ENCODE peak calls at places on chromosomes 5 and 9, in ten cellular contexts. L is AG09319; D is CD8-positive, alpha-beta T cell; R is GM06990; P is body of pancreas; E is fibroblast of the aortic adventitia; N is sigmoid colon; U is astrocyte of the cerebellum; G is bronchial epithelial cell; M is HepG2. S is an unnamed sample.

GRCh38 chr9:70263421-70263820 is 4.6 kb downstream of the SMC5 start:
- DNase-seq in G (peak), P (no peak), U (peak), N (no peak), R (no peak), D (no peak), L (no peak), E (no peak), M (no peak), S (no peak)

GRCh38 chr9:134024828-134025605 is at the start of gene BRD3OS:
- DNase-seq in G (peak), R (peak), D (peak), P (peak), N (peak), M (peak), L (peak), U (peak), E (peak), S (peak)

GRCh38 chr9:112361602-112362001 is 18.3 kb upstream of the HSDL2 start:
- DNase-seq in U (peak), E (peak), D (no peak), M (peak), P (no peak), N (no peak), G (peak), R (no peak), L (no peak), S (no peak)

GRCh38 chr9:8961186-8961666 is 1161.6 kb upstream of the DMAC1 start:
- DNase-seq in N (peak), G (no peak), L (peak), D (no peak), E (no peak), R (no peak), U (no peak), P (peak), M (peak), S (no peak)

GRCh38 chr5:157343842-157344790 is 78.2 kb downstream of the CYFIP2 start:
- DNase-seq in M (no peak), E (no peak), G (no peak), P (no peak), D (no peak), R (no peak), U (no peak), N (no peak), L (no peak), S (no peak)

GRCh38 chr5:6581090-6581489 is 51.8 kb downstream of the NSUN2 start:
- DNase-seq in R (no peak), D (no peak), L (no peak), G (no peak), U (no peak), M (no peak), E (peak), N (no peak), P (no peak), S (no peak)

GRCh38 chr9:79662553-79662956 is 90.8 kb downstream of the TLE4 start:
- DNase-seq in P (no peak), U (no peak), G (no peak), N (no peak), M (no peak), E (no peak), R (no peak), L (no peak), D (no peak), S (no peak)

GRCh38 chr9:135901826-135902225 is 5.5 kb downstream of the CAMSAP1 start:
- DNase-seq in U (no peak), N (no peak), R (no peak), G (no peak), E (no peak), P (no peak), M (no peak), L (no peak), D (no peak), S (no peak)

GRCh38 chr5:35884125-35884788 is 27.6 kb downstream of the IL7R start:
- DNase-seq in L (no peak), R (peak), M (no peak), U (peak), N (no peak), G (peak), E (peak), D (no peak), P (no peak), S (no peak)

GRCh38 chr9:18923671-18924430 is 109.2 kb downstream of the SAXO1 start:
- DNase-seq in E (no peak), L (no peak), M (no peak), U (no peak), N (no peak), P (no peak), G (no peak), R (no peak), D (no peak), S (no peak)

DNA sequence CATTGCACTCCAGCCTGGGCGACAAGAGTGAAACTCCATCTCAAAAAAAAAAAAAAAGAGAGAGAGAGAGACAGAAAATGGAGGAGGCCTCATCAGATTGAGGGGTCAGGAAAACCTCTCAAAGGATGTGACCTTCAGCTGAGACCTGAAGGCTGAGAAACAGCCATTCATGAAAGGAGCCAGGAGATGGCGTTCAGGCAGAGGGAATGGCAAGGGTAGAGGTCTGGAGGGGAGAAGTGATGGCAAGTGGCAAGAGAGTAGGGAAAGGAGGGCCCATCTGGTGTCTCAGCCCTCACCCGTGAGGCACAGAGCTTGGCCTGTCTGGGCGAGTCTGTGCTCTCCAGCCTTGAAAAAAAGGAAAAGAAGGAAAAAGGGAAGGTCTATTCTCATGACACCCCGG is 17.0 kb downstream of the CAMK2A start:
- DNase-seq in L (peak), E (peak), P (peak), R (no peak), D (no peak), N (no peak), M (peak), U (peak), G (peak), S (peak)
- TF ChIP-seq CTCF in L (peak), E (peak), P (no peak), R (peak), D (no peak), N (no peak), M (peak), U (peak), G (peak), S (peak)

DNA sequence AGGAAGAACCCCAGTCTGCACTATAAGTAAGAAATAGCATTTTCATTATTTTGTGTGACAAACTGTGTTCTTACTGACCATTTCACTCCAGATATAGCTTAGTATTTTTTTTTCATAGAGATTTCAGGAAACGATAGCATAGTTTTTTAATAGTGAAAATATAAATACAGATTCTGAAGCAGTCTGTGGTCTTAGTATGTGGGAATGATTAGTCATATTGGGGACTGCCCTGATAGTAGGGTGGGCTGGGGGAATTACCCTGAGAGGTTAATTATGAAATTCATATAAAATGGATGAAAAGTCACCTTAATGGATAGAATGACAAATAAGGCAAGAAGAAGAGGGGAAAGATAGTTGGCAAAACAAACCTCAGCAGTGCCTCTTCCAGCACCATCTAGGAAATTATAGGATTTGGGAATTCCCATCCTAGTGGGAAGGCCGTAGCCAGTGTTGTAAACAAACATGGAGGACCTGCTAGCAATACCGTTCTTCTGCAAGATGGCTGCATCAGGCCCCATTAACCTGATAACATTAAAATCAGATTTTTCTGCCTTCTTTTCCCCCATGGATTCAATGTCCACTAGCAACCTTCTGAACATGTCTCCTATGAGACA is 23.7 kb upstream of the NR3C1 start:
- DNase-seq in D (no peak), P (no peak), L (no peak), U (no peak), M (no peak), N (no peak), R (no peak), G (no peak), E (no peak), S (no peak)
- TF ChIP-seq CTCF in D (no peak), P (no peak), L (no peak), U (no peak), M (no peak), N (no peak), R (no peak), G (no peak), E (no peak), S (no peak)

DNA sequence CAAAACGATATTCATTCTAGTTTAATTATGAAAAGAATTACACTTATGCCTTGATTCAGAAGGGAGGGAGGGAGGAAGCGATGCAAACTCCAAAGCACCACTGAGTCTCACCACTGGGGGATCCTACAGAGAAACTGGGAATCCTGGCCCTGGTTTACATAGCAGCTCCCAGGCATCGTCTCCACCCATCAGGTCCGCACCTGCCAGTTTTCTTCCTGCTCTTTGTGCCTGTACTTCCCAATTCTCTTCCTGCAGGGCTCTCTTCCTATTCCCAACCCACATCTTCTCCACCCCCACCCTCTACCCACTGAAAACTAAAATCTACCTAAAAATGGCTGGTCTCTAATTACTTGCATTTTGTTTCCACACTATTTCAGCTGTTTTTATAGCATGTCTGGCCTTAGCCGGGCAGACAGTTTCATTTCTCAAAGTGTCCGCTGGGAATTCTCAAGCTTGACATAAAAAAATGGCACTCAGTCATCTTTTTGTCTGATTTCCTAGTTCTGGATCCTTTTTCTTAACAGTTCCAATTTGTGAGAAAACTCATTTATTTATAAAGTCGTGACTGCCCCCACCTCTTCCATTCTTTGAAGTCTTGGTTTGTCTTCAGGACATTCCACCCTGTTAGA is 1.6 kb upstream of the TNIP1 start:
- DNase-seq in N (no peak), P (no peak), D (no peak), L (no peak), R (no peak), M (peak), E (no peak), G (peak), U (no peak), S (no peak)
- TF ChIP-seq CTCF in N (no peak), P (no peak), D (no peak), L (peak), R (peak), M (peak), E (peak), G (peak), U (peak), S (no peak)

GRCh38 chr5:142659405-142659804 is 26.5 kb downstream of the FGF1 start:
- DNase-seq in L (no peak), P (no peak), E (peak), U (no peak), G (no peak), M (no peak), D (no peak), N (no peak), R (no peak), S (no peak)
- TF ChIP-seq CTCF in L (no peak), P (no peak), E (no peak), U (no peak), G (no peak), M (no peak), D (no peak), N (no peak), R (no peak), S (no peak)

DNA sequence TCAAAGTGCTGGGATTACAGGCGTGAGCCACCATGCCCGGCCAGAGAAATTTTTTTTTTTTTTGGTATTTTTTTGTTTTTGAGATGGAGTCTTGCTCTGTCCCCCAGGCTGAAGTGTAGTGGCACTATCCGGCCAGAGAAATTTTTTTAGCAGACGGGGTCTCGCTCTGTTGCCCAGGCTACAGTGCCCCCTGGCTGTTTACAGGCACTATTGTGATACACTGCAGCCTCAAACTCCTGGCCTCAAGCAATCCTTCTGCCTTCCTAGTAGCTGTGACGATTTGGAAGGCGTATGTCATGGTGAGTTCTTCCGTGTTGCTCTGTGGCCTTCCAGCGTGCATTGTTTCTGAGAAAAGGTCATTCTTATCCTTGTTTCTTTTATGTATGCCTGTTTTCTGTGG is 47.5 kb downstream of the CNOT6 start:
- DNase-seq in N (no peak), U (no peak), P (no peak), R (no peak), L (no peak), M (no peak), E (no peak), G (no peak), D (no peak), S (no peak)
- TF ChIP-seq CTCF in N (no peak), U (no peak), P (no peak), R (no peak), L (no peak), M (no peak), E (no peak), G (no peak), D (no peak), S (no peak)

GRCh38 chr5:108749130-108749861 is 1.6 kb downstream of the FER start:
- DNase-seq in R (no peak), E (no peak), U (no peak), L (no peak), N (peak), P (no peak), D (no peak), M (no peak), G (peak), S (no peak)

GRCh38 chr5:108747111-108748009 is at the start of gene FER:
- DNase-seq in N (no peak), M (peak), L (no peak), D (peak), P (peak), U (peak), R (peak), E (peak), G (peak), S (no peak)

GRCh38 chr5:108743344-108743743 is 4.4 kb upstream of the FER start:
- DNase-seq in R (no peak), D (no peak), U (no peak), N (no peak), M (no peak), L (no peak), P (no peak), E (peak), G (no peak), S (no peak)

GRCh38 chr5:108748354-108749129 is 845 bp downstream of the FER start:
- DNase-seq in R (peak), N (peak), M (peak), E (peak), L (peak), P (peak), G (peak), D (peak), U (peak), S (peak)

GRCh38 chr5:108748010-108748353 is 285 bp downstream of the FER start:
- DNase-seq in U (no peak), P (no peak), E (no peak), G (no peak), D (no peak), R (no peak), M (no peak), L (no peak), N (no peak), S (no peak)
- TF ChIP-seq CTCF in U (no peak), P (no peak), E (no peak), G (no peak), D (no peak), R (no peak), M (no peak), L (no peak), N (no peak), S (no peak)

GRCh38 chr9:36974731-36975130 is 59.3 kb downstream of the PAX5 start:
- DNase-seq in R (no peak), N (no peak), G (no peak), D (no peak), P (no peak), L (no peak), U (no peak), E (no peak), M (no peak), S (no peak)
- TF ChIP-seq CTCF in R (peak), N (no peak), G (peak), D (no peak), P (no peak), L (no peak), U (peak), E (no peak), M (peak), S (no peak)

GRCh38 chr5:4233671-4234070 is 638.0 kb downstream of the IRX1 start:
- DNase-seq in M (no peak), P (no peak), D (no peak), U (no peak), E (no peak), N (no peak), G (no peak), L (no peak), R (no peak), S (no peak)

GRCh38 chr5:4230905-4231561 is 635.4 kb downstream of the IRX1 start:
- DNase-seq in R (no peak), U (no peak), G (no peak), E (no peak), N (no peak), P (no peak), D (no peak), L (no peak), M (no peak), S (no peak)

GRCh38 chr5:4230531-4230904 is 634.9 kb downstream of the IRX1 start:
- DNase-seq in G (no peak), N (no peak), P (no peak), D (no peak), L (no peak), R (no peak), M (no peak), E (no peak), U (no peak), S (no peak)

GRCh38 chr5:4229866-4230265 is 634.2 kb downstream of the IRX1 start:
- DNase-seq in D (no peak), R (no peak), N (no peak), P (no peak), L (no peak), G (no peak), E (no peak), U (no peak), M (no peak), S (no peak)

GRCh38 chr5:4232084-4232483 is 636.5 kb downstream of the IRX1 start:
- DNase-seq in U (no peak), M (no peak), D (no peak), L (no peak), R (no peak), E (no peak), P (no peak), N (no peak), G (no peak), S (no peak)
- TF ChIP-seq CTCF in U (no peak), M (no peak), D (no peak), L (no peak), R (no peak), E (no peak), P (no peak), N (no peak), G (no peak), S (no peak)

GRCh38 chr5:96919754-96920197 is 16.1 kb upstream of the LNPEP start:
- DNase-seq in E (no peak), L (no peak), R (no peak), P (no peak), G (no peak), D (no peak), U (no peak), M (no peak), N (no peak), S (no peak)
- TF ChIP-seq CTCF in E (no peak), L (no peak), R (no peak), P (no peak), G (no peak), D (no peak), U (no peak), M (no peak), N (no peak), S (no peak)

S was measured in D721Med.